ENCODE peak calls at places on chromosomes 7 and 10, in five cellular contexts. T is Kasumi-1, X is COR-L47, E is stomach, C is GM06990. L is an unnamed sample.

GRCh38 chr7:138324905-138325304 is 135.2 kb upstream of the TRIM24 start:
- DNase-seq in T (no peak), X (no peak), E (no peak), C (no peak), L (no peak)

GRCh38 chr10:4170633-4171314 is 385.8 kb upstream of the KLF6 start:
- DNase-seq in T (no peak), X (no peak), E (no peak), C (peak), L (no peak)

GRCh38 chr7:46257766-46258448 is 336.8 kb upstream of the IGFBP3 start:
- DNase-seq in T (no peak), X (no peak), E (no peak), C (no peak), L (no peak)

GRCh38 chr7:106015586-106016218 is 52.6 kb downstream of the CDHR3 start:
- DNase-seq in T (no peak), X (no peak), E (no peak), C (no peak), L (no peak)

GRCh38 chr7:74454059-74454947 is 597 bp downstream of the GTF2IRD1 start:
- DNase-seq in T (no peak), X (no peak), E (no peak), C (no peak), L (no peak)

GRCh38 chr10:131814567-131815290 is 86.1 kb upstream of the PPP2R2D start:
- DNase-seq in T (no peak), X (no peak), E (peak), C (no peak), L (no peak)

GRCh38 chr7:108327353-108327752 is 128.9 kb downstream of the NRCAM start:
- DNase-seq in T (no peak), X (no peak), E (no peak), C (no peak), L (no peak)

GRCh38 chr10:116774728-116775151 is 32.4 kb upstream of the HSPA12A start:
- DNase-seq in T (no peak), X (peak), E (no peak), C (no peak), L (peak)

GRCh38 chr7:2141656-2142055 is 91.1 kb downstream of the MAD1L1 start:
- DNase-seq in T (no peak), X (no peak), E (no peak), C (no peak), L (no peak)

GRCh38 chr7:1242129-1242572 is 9.5 kb downstream of the UNCX start:
- DNase-seq in T (no peak), X (peak), E (no peak), C (no peak), L (no peak)